ENCODE peak calls at places on chromosomes 5 and 9, in seven cellular contexts. One of them, this sample, is unnamed. For H3K9me3, the result is how much of the 10 kb centered on the place peaks cover.

GRCh38 chr5:176776141-176776865 is 34.1 kb upstream of the UNC5A start:
- DNase-seq in thoracic aorta: no peak
- DNase-seq in tibial artery: peak
- DNase-seq in heart left ventricle: no peak
- DNase-seq in A549: no peak
- DNase-seq in mammary epithelial cell: no peak
- DNase-seq in suprapubic skin: peak
- DNase-seq in this sample: no peak

GRCh38 chr5:107484261-107484660 is 186.5 kb downstream of the EFNA5 start:
- DNase-seq in suprapubic skin: no peak
- DNase-seq in thoracic aorta: no peak
- DNase-seq in tibial artery: no peak
- DNase-seq in A549: no peak
- DNase-seq in heart left ventricle: no peak
- DNase-seq in mammary epithelial cell: no peak
- DNase-seq in this sample: no peak

GRCh38 chr9:123742009-123742767 is 187.7 kb downstream of the DENND1A start:
- DNase-seq in A549: no peak
- DNase-seq in thoracic aorta: no peak
- DNase-seq in heart left ventricle: peak
- DNase-seq in tibial artery: peak
- DNase-seq in mammary epithelial cell: no peak
- DNase-seq in suprapubic skin: no peak
- DNase-seq in this sample: no peak

GRCh38 chr9:99146574-99146973 is 41.7 kb downstream of the TGFBR1 start:
- DNase-seq in A549: no peak
- DNase-seq in thoracic aorta: no peak
- DNase-seq in suprapubic skin: no peak
- DNase-seq in tibial artery: no peak
- DNase-seq in heart left ventricle: no peak
- DNase-seq in mammary epithelial cell: no peak
- DNase-seq in this sample: no peak

GRCh38 chr5:59648949-59649921 is 244.3 kb downstream of the PDE4D start:
- DNase-seq in mammary epithelial cell: no peak
- DNase-seq in tibial artery: no peak
- DNase-seq in thoracic aorta: no peak
- DNase-seq in A549: no peak
- DNase-seq in suprapubic skin: no peak
- DNase-seq in heart left ventricle: no peak
- DNase-seq in this sample: peak

GRCh38 chr9:126531591-126531990 is 82.1 kb upstream of the LMX1B start:
- DNase-seq in suprapubic skin: no peak
- DNase-seq in A549: no peak
- DNase-seq in heart left ventricle: no peak
- DNase-seq in tibial artery: no peak
- DNase-seq in thoracic aorta: no peak
- DNase-seq in mammary epithelial cell: no peak
- DNase-seq in this sample: no peak

GRCh38 chr5:135236951-135237791 is 161.9 kb downstream of the MACROH2A1 start:
- DNase-seq in heart left ventricle: no peak
- DNase-seq in A549: no peak
- DNase-seq in tibial artery: peak
- DNase-seq in mammary epithelial cell: no peak
- DNase-seq in suprapubic skin: peak
- DNase-seq in thoracic aorta: no peak
- DNase-seq in this sample: no peak

GRCh38 chr9:127873223-127873691 is 4.2 kb downstream of the AK1 start:
- DNase-seq in suprapubic skin: peak
- DNase-seq in mammary epithelial cell: no peak
- DNase-seq in A549: no peak
- DNase-seq in thoracic aorta: no peak
- DNase-seq in tibial artery: no peak
- DNase-seq in heart left ventricle: no peak
- DNase-seq in this sample: no peak

GRCh38 chr5:113376640-113377039 is 58.1 kb downstream of the TSSK1B start:
- DNase-seq in tibial artery: no peak
- DNase-seq in suprapubic skin: no peak
- DNase-seq in thoracic aorta: no peak
- DNase-seq in mammary epithelial cell: no peak
- DNase-seq in A549: no peak
- DNase-seq in heart left ventricle: no peak
- DNase-seq in this sample: no peak

GRCh38 chr5:41978686-41979085 is 53.6 kb downstream of the FBXO4 start:
- DNase-seq in heart left ventricle: no peak
- DNase-seq in thoracic aorta: no peak
- DNase-seq in tibial artery: no peak
- DNase-seq in suprapubic skin: no peak
- DNase-seq in A549: no peak
- DNase-seq in mammary epithelial cell: no peak
- DNase-seq in this sample: no peak

GRCh38 chr5:177483042-177483441 is 9.6 kb upstream of the DBN1 start:
- DNase-seq in suprapubic skin: no peak
- DNase-seq in heart left ventricle: no peak
- DNase-seq in A549: no peak
- DNase-seq in thoracic aorta: no peak
- DNase-seq in tibial artery: no peak
- DNase-seq in mammary epithelial cell: no peak
- DNase-seq in this sample: no peak

GRCh38 chr9:71096431-71097108 is 24.9 kb downstream of the TRPM3 start:
- DNase-seq in A549: peak
- DNase-seq in thoracic aorta: no peak
- DNase-seq in mammary epithelial cell: no peak
- DNase-seq in suprapubic skin: no peak
- DNase-seq in tibial artery: no peak
- DNase-seq in heart left ventricle: no peak
- DNase-seq in this sample: peak

GRCh38 chr5:122436615-122437014 is 124.6 kb downstream of the SNCAIP start:
- DNase-seq in heart left ventricle: no peak
- DNase-seq in suprapubic skin: no peak
- DNase-seq in A549: no peak
- DNase-seq in thoracic aorta: no peak
- DNase-seq in tibial artery: no peak
- DNase-seq in mammary epithelial cell: no peak
- DNase-seq in this sample: no peak

GRCh38 chr5:33834334-33834733 is 57.5 kb downstream of the ADAMTS12 start:
- DNase-seq in A549: no peak
- DNase-seq in mammary epithelial cell: peak
- DNase-seq in tibial artery: no peak
- DNase-seq in heart left ventricle: no peak
- DNase-seq in thoracic aorta: no peak
- DNase-seq in suprapubic skin: no peak
- DNase-seq in this sample: no peak

GRCh38 chr5:27316283-27316675 is 277.9 kb upstream of the CDH9 start:
- DNase-seq in thoracic aorta: no peak
- DNase-seq in suprapubic skin: no peak
- DNase-seq in tibial artery: no peak
- DNase-seq in mammary epithelial cell: peak
- DNase-seq in A549: peak
- DNase-seq in heart left ventricle: no peak
- DNase-seq in this sample: no peak

GRCh38 chr5:27313549-27313948 is 275.2 kb upstream of the CDH9 start:
- DNase-seq in A549: no peak
- DNase-seq in suprapubic skin: no peak
- DNase-seq in heart left ventricle: no peak
- DNase-seq in mammary epithelial cell: no peak
- DNase-seq in thoracic aorta: no peak
- DNase-seq in tibial artery: no peak
- DNase-seq in this sample: no peak

GRCh38 chr5:27315541-27316282 is 277.3 kb upstream of the CDH9 start:
- DNase-seq in tibial artery: no peak
- DNase-seq in A549: no peak
- DNase-seq in suprapubic skin: no peak
- DNase-seq in heart left ventricle: no peak
- DNase-seq in thoracic aorta: no peak
- DNase-seq in mammary epithelial cell: peak
- DNase-seq in this sample: no peak

GRCh38 chr5:27311544-27311943 is 273.2 kb upstream of the CDH9 start:
- DNase-seq in mammary epithelial cell: peak
- DNase-seq in suprapubic skin: no peak
- DNase-seq in tibial artery: no peak
- DNase-seq in thoracic aorta: no peak
- DNase-seq in heart left ventricle: no peak
- DNase-seq in A549: no peak
- DNase-seq in this sample: no peak

GRCh38 chr5:27312291-27312690 is 273.9 kb upstream of the CDH9 start:
- DNase-seq in suprapubic skin: no peak
- DNase-seq in mammary epithelial cell: no peak
- DNase-seq in thoracic aorta: no peak
- DNase-seq in tibial artery: no peak
- DNase-seq in A549: no peak
- DNase-seq in heart left ventricle: no peak
- DNase-seq in this sample: no peak
- H3K9me3 ChIP-seq in suprapubic skin: under half
- H3K9me3 ChIP-seq in mammary epithelial cell: under half
- H3K9me3 ChIP-seq in thoracic aorta: under half
- H3K9me3 ChIP-seq in tibial artery: under half
- H3K9me3 ChIP-seq in A549: under half
- H3K9me3 ChIP-seq in heart left ventricle: under half
- H3K9me3 ChIP-seq in this sample: under half

GRCh38 chr9:96720435-96720834 is 57.5 kb downstream of the ZNF510 start:
- DNase-seq in heart left ventricle: no peak
- DNase-seq in A549: no peak
- DNase-seq in suprapubic skin: no peak
- DNase-seq in tibial artery: no peak
- DNase-seq in mammary epithelial cell: no peak
- DNase-seq in thoracic aorta: no peak
- DNase-seq in this sample: no peak
- H3K9me3 ChIP-seq in heart left ventricle: under half
- H3K9me3 ChIP-seq in A549: under half
- H3K9me3 ChIP-seq in suprapubic skin: under half
- H3K9me3 ChIP-seq in tibial artery: under half
- H3K9me3 ChIP-seq in mammary epithelial cell: under half
- H3K9me3 ChIP-seq in thoracic aorta: under half
- H3K9me3 ChIP-seq in this sample: under half

DNA sequence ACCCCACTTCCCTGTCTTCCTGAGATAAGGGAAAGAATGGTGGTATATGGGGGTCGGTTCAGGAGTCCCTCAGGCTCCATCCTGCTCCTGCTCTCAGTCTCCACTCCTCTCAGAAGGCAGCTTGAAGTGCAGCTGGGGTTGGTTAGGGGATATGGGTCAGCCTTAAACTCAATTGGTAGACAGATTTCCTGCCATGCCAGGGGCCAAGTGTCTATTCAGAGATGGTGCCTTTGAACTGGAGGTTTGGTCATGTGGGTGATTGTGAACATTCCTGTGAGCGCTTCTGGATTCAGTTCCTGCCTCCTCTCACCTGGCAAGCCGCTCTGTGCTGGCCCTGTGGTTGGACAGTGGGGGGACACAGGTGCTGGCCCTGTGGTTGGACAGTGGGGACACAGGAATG is 35.1 kb downstream of the CACNA1B start:
- DNase-seq in heart left ventricle: no peak
- DNase-seq in suprapubic skin: no peak
- DNase-seq in tibial artery: no peak
- DNase-seq in A549: no peak
- DNase-seq in mammary epithelial cell: no peak
- DNase-seq in thoracic aorta: no peak
- DNase-seq in this sample: no peak
- H3K9me3 ChIP-seq in heart left ventricle: under half
- H3K9me3 ChIP-seq in suprapubic skin: under half
- H3K9me3 ChIP-seq in tibial artery: under half
- H3K9me3 ChIP-seq in A549: under half
- H3K9me3 ChIP-seq in mammary epithelial cell: under half
- H3K9me3 ChIP-seq in thoracic aorta: under half
- H3K9me3 ChIP-seq in this sample: under half

GRCh38 chr5:3601929-3602712 is 6.5 kb downstream of the IRX1 start:
- DNase-seq in A549: no peak
- DNase-seq in heart left ventricle: no peak
- DNase-seq in thoracic aorta: no peak
- DNase-seq in mammary epithelial cell: peak
- DNase-seq in suprapubic skin: no peak
- DNase-seq in tibial artery: no peak
- DNase-seq in this sample: no peak

GRCh38 chr5:3598725-3599282 is 3.2 kb downstream of the IRX1 start:
- DNase-seq in thoracic aorta: no peak
- DNase-seq in tibial artery: no peak
- DNase-seq in mammary epithelial cell: peak
- DNase-seq in heart left ventricle: no peak
- DNase-seq in A549: no peak
- DNase-seq in suprapubic skin: no peak
- DNase-seq in this sample: no peak

GRCh38 chr5:3601060-3601710 is 5.6 kb downstream of the IRX1 start:
- DNase-seq in A549: no peak
- DNase-seq in suprapubic skin: no peak
- DNase-seq in mammary epithelial cell: peak
- DNase-seq in heart left ventricle: no peak
- DNase-seq in thoracic aorta: no peak
- DNase-seq in tibial artery: no peak
- DNase-seq in this sample: no peak

GRCh38 chr5:3599283-3600105 is 3.9 kb downstream of the IRX1 start:
- DNase-seq in tibial artery: no peak
- DNase-seq in thoracic aorta: no peak
- DNase-seq in A549: no peak
- DNase-seq in mammary epithelial cell: peak
- DNase-seq in heart left ventricle: no peak
- DNase-seq in suprapubic skin: no peak
- DNase-seq in this sample: no peak

GRCh38 chr5:3600106-3600997 is 4.7 kb downstream of the IRX1 start:
- DNase-seq in suprapubic skin: no peak
- DNase-seq in mammary epithelial cell: peak
- DNase-seq in A549: no peak
- DNase-seq in heart left ventricle: no peak
- DNase-seq in thoracic aorta: no peak
- DNase-seq in tibial artery: no peak
- DNase-seq in this sample: no peak
- H3K9me3 ChIP-seq in suprapubic skin: under half
- H3K9me3 ChIP-seq in mammary epithelial cell: under half
- H3K9me3 ChIP-seq in A549: under half
- H3K9me3 ChIP-seq in heart left ventricle: under half
- H3K9me3 ChIP-seq in thoracic aorta: under half
- H3K9me3 ChIP-seq in tibial artery: under half
- H3K9me3 ChIP-seq in this sample: under half

GRCh38 chr9:138123086-138123485 is 245.5 kb downstream of the CACNA1B start:
- DNase-seq in mammary epithelial cell: no peak
- DNase-seq in tibial artery: no peak
- DNase-seq in heart left ventricle: no peak
- DNase-seq in suprapubic skin: no peak
- DNase-seq in thoracic aorta: no peak
- DNase-seq in A549: no peak
- DNase-seq in this sample: no peak
- H3K9me3 ChIP-seq in mammary epithelial cell: under half
- H3K9me3 ChIP-seq in tibial artery: under half
- H3K9me3 ChIP-seq in heart left ventricle: under half
- H3K9me3 ChIP-seq in suprapubic skin: under half
- H3K9me3 ChIP-seq in thoracic aorta: under half
- H3K9me3 ChIP-seq in A549: under half
- H3K9me3 ChIP-seq in this sample: under half

This sample was measured in transverse colon.